ENCODE peak calls at places on chromosomes 3 and 15, in six cellular contexts. One of them, this sample, is unnamed.

GRCh38 chr3:128875556-128876120 is 3.8 kb upstream of the ACAD9 start:
- DNase-seq in SK-N-SH: peak
- DNase-seq in GM12878: no peak
- DNase-seq in HepG2: peak
- DNase-seq in HCT116: no peak
- DNase-seq in K562: peak
- DNase-seq in this sample: peak

GRCh38 chr3:117750674-117751073 is 1041.1 kb downstream of the TUSC7 start:
- DNase-seq in SK-N-SH: no peak
- DNase-seq in GM12878: no peak
- DNase-seq in HepG2: no peak
- DNase-seq in HCT116: no peak
- DNase-seq in K562: no peak
- DNase-seq in this sample: no peak

GRCh38 chr3:21109056-21109455 is 642.0 kb downstream of the ZNF385D start:
- DNase-seq in SK-N-SH: no peak
- DNase-seq in GM12878: no peak
- DNase-seq in HepG2: no peak
- DNase-seq in HCT116: no peak
- DNase-seq in K562: no peak
- DNase-seq in this sample: no peak

GRCh38 chr3:125433091-125433534 is 58.0 kb upstream of the ZNF148 start:
- DNase-seq in SK-N-SH: no peak
- DNase-seq in GM12878: no peak
- DNase-seq in HepG2: no peak
- DNase-seq in HCT116: no peak
- DNase-seq in K562: peak
- DNase-seq in this sample: no peak

GRCh38 chr3:713225-713624 is 379.6 kb upstream of the CNTN6 start:
- DNase-seq in SK-N-SH: no peak
- DNase-seq in GM12878: no peak
- DNase-seq in HepG2: no peak
- DNase-seq in HCT116: no peak
- DNase-seq in K562: no peak
- DNase-seq in this sample: no peak

GRCh38 chr15:43102181-43102580 is 3.7 kb downstream of the UBR1 start:
- DNase-seq in SK-N-SH: no peak
- DNase-seq in GM12878: no peak
- DNase-seq in HepG2: no peak
- DNase-seq in HCT116: no peak
- DNase-seq in K562: no peak
- DNase-seq in this sample: no peak

GRCh38 chr3:129087138-129087702 is 26.6 kb downstream of the GP9 start:
- DNase-seq in SK-N-SH: no peak
- DNase-seq in GM12878: no peak
- DNase-seq in HepG2: peak
- DNase-seq in HCT116: no peak
- DNase-seq in K562: no peak
- DNase-seq in this sample: peak

GRCh38 chr3:9161811-9162210 is 87.6 kb downstream of the SRGAP3 start:
- DNase-seq in SK-N-SH: no peak
- DNase-seq in GM12878: no peak
- DNase-seq in HepG2: no peak
- DNase-seq in HCT116: no peak
- DNase-seq in K562: no peak
- DNase-seq in this sample: no peak

GRCh38 chr3:158248261-158248660 is 138.4 kb downstream of the RSRC1 start:
- DNase-seq in SK-N-SH: no peak
- DNase-seq in GM12878: no peak
- DNase-seq in HepG2: no peak
- DNase-seq in HCT116: no peak
- DNase-seq in K562: no peak
- DNase-seq in this sample: no peak

GRCh38 chr15:36609793-36610192 is 30.4 kb downstream of the CDIN1 start:
- DNase-seq in SK-N-SH: no peak
- DNase-seq in GM12878: no peak
- DNase-seq in HepG2: no peak
- DNase-seq in HCT116: no peak
- DNase-seq in K562: no peak
- DNase-seq in this sample: no peak

GRCh38 chr15:29674661-29675533 is 147.4 kb downstream of the TJP1 start:
- DNase-seq in SK-N-SH: peak
- DNase-seq in GM12878: no peak
- DNase-seq in HepG2: peak
- DNase-seq in HCT116: no peak
- DNase-seq in K562: peak
- DNase-seq in this sample: peak

GRCh38 chr15:67023517-67024321 is 41.7 kb upstream of the SMAD3 start:
- DNase-seq in SK-N-SH: no peak
- DNase-seq in GM12878: no peak
- DNase-seq in HepG2: no peak
- DNase-seq in HCT116: no peak
- DNase-seq in K562: no peak
- DNase-seq in this sample: no peak

GRCh38 chr3:119973276-119973675 is 121.0 kb downstream of the GSK3B start:
- DNase-seq in SK-N-SH: peak
- DNase-seq in GM12878: no peak
- DNase-seq in HepG2: no peak
- DNase-seq in HCT116: no peak
- DNase-seq in K562: no peak
- DNase-seq in this sample: peak

GRCh38 chr15:36029606-36030005 is 483.6 kb upstream of the DPH6 start:
- DNase-seq in SK-N-SH: no peak
- DNase-seq in GM12878: no peak
- DNase-seq in HepG2: no peak
- DNase-seq in HCT116: no peak
- DNase-seq in K562: no peak
- DNase-seq in this sample: no peak

GRCh38 chr3:134754768-134755559 is 40.1 kb upstream of the EPHB1 start:
- DNase-seq in SK-N-SH: peak
- DNase-seq in GM12878: no peak
- DNase-seq in HepG2: peak
- DNase-seq in HCT116: peak
- DNase-seq in K562: peak
- DNase-seq in this sample: peak

GRCh38 chr3:107217161-107217560 is 160.1 kb upstream of the CCDC54 start:
- DNase-seq in SK-N-SH: no peak
- DNase-seq in GM12878: no peak
- DNase-seq in HepG2: no peak
- DNase-seq in HCT116: peak
- DNase-seq in K562: no peak
- DNase-seq in this sample: no peak

GRCh38 chr15:38349251-38349650 is 96.6 kb downstream of the SPRED1 start:
- DNase-seq in SK-N-SH: no peak
- DNase-seq in GM12878: no peak
- DNase-seq in HepG2: no peak
- DNase-seq in HCT116: no peak
- DNase-seq in K562: no peak
- DNase-seq in this sample: no peak

GRCh38 chr3:71050521-71051258 is 532.8 kb downstream of the FOXP1 start:
- DNase-seq in SK-N-SH: no peak
- DNase-seq in GM12878: no peak
- DNase-seq in HepG2: peak
- DNase-seq in HCT116: no peak
- DNase-seq in K562: peak
- DNase-seq in this sample: no peak

GRCh38 chr3:67864587-67865183 is 210.3 kb upstream of the SUCLG2 start:
- DNase-seq in SK-N-SH: no peak
- DNase-seq in GM12878: no peak
- DNase-seq in HepG2: no peak
- DNase-seq in HCT116: no peak
- DNase-seq in K562: no peak
- DNase-seq in this sample: no peak

GRCh38 chr15:40891810-40892448 is 2.3 kb upstream of the VPS18 start:
- DNase-seq in SK-N-SH: peak
- DNase-seq in GM12878: no peak
- DNase-seq in HepG2: peak
- DNase-seq in HCT116: peak
- DNase-seq in K562: peak
- DNase-seq in this sample: peak

GRCh38 chr3:159634414-159634813 is 354.2 kb upstream of the IL12A start:
- DNase-seq in SK-N-SH: no peak
- DNase-seq in GM12878: no peak
- DNase-seq in HepG2: no peak
- DNase-seq in HCT116: no peak
- DNase-seq in K562: no peak
- DNase-seq in this sample: no peak

GRCh38 chr3:168991813-168992212 is 671.7 kb downstream of the MECOM start:
- DNase-seq in SK-N-SH: no peak
- DNase-seq in GM12878: no peak
- DNase-seq in HepG2: no peak
- DNase-seq in HCT116: no peak
- DNase-seq in K562: no peak
- DNase-seq in this sample: no peak

GRCh38 chr15:89367485-89368451 is 33.1 kb upstream of the POLG start:
- DNase-seq in SK-N-SH: peak
- DNase-seq in GM12878: no peak
- DNase-seq in HepG2: no peak
- DNase-seq in HCT116: no peak
- DNase-seq in K562: peak
- DNase-seq in this sample: no peak

GRCh38 chr15:74790080-74790916 is 8.4 kb downstream of the CSK start:
- DNase-seq in SK-N-SH: peak
- DNase-seq in GM12878: no peak
- DNase-seq in HepG2: no peak
- DNase-seq in HCT116: no peak
- DNase-seq in K562: no peak
- DNase-seq in this sample: no peak

GRCh38 chr3:29065211-29065785 is 215.6 kb upstream of the RBMS3 start:
- DNase-seq in SK-N-SH: peak
- DNase-seq in GM12878: no peak
- DNase-seq in HepG2: no peak
- DNase-seq in HCT116: no peak
- DNase-seq in K562: no peak
- DNase-seq in this sample: peak
- TF ChIP-seq JUND in SK-N-SH: peak
- TF ChIP-seq JUND in GM12878: no peak
- TF ChIP-seq JUND in HepG2: no peak
- TF ChIP-seq JUND in HCT116: no peak
- TF ChIP-seq JUND in K562: no peak
- TF ChIP-seq JUND in this sample: no peak

GRCh38 chr3:48038971-48039481 is 22.8 kb upstream of the MAP4 start:
- DNase-seq in SK-N-SH: no peak
- DNase-seq in GM12878: no peak
- DNase-seq in HepG2: peak
- DNase-seq in HCT116: no peak
- DNase-seq in K562: no peak
- DNase-seq in this sample: no peak

GRCh38 chr3:48030188-48030587 is 14.0 kb upstream of the MAP4 start:
- DNase-seq in SK-N-SH: no peak
- DNase-seq in GM12878: no peak
- DNase-seq in HepG2: no peak
- DNase-seq in HCT116: no peak
- DNase-seq in K562: no peak
- DNase-seq in this sample: no peak

GRCh38 chr3:48039487-48040190 is 23.4 kb upstream of the MAP4 start:
- DNase-seq in SK-N-SH: no peak
- DNase-seq in GM12878: no peak
- DNase-seq in HepG2: peak
- DNase-seq in HCT116: peak
- DNase-seq in K562: no peak
- DNase-seq in this sample: no peak

DNA sequence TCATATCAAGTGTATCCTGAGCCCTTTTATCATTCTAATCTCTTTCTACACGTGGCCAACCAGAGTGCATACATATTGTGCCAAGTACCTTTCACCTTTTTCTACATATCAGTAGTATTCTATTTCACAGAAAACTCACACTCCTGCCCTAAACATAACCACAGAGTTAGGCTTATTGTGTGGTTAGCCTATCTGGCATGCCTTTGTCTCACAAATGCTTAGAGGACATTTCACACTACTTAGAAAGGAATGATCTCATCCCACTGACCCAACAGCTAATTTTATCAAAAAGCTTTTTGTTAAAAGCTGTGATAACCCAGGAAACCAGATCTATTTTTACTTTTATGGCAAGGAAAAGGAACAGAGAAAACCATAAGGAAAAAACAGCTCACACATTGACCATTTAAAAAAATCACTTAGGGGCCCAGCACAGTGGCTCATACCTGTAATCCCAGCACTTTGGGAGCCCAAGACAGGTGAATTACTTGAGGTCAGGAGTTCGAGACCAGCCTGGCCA is 17.8 kb upstream of the MAP4 start:
- DNase-seq in SK-N-SH: peak
- DNase-seq in GM12878: no peak
- DNase-seq in HepG2: peak
- DNase-seq in HCT116: peak
- DNase-seq in K562: no peak
- DNase-seq in this sample: no peak
- TF ChIP-seq JUND in SK-N-SH: peak
- TF ChIP-seq JUND in GM12878: no peak
- TF ChIP-seq JUND in HepG2: no peak
- TF ChIP-seq JUND in HCT116: peak
- TF ChIP-seq JUND in K562: peak
- TF ChIP-seq JUND in this sample: no peak

GRCh38 chr3:76699846-76700245 is 340.1 kb upstream of the ROBO2 start:
- DNase-seq in SK-N-SH: no peak
- DNase-seq in GM12878: no peak
- DNase-seq in HepG2: no peak
- DNase-seq in HCT116: no peak
- DNase-seq in K562: no peak
- DNase-seq in this sample: no peak

GRCh38 chr3:76698136-76698535 is 341.8 kb upstream of the ROBO2 start:
- DNase-seq in SK-N-SH: no peak
- DNase-seq in GM12878: no peak
- DNase-seq in HepG2: no peak
- DNase-seq in HCT116: no peak
- DNase-seq in K562: no peak
- DNase-seq in this sample: no peak

GRCh38 chr3:76702676-76703075 is 337.2 kb upstream of the ROBO2 start:
- DNase-seq in SK-N-SH: no peak
- DNase-seq in GM12878: no peak
- DNase-seq in HepG2: no peak
- DNase-seq in HCT116: no peak
- DNase-seq in K562: no peak
- DNase-seq in this sample: no peak

GRCh38 chr3:76700323-76700722 is 339.6 kb upstream of the ROBO2 start:
- DNase-seq in SK-N-SH: no peak
- DNase-seq in GM12878: no peak
- DNase-seq in HepG2: no peak
- DNase-seq in HCT116: no peak
- DNase-seq in K562: no peak
- DNase-seq in this sample: no peak
- TF ChIP-seq JUND in SK-N-SH: no peak
- TF ChIP-seq JUND in GM12878: no peak
- TF ChIP-seq JUND in HepG2: no peak
- TF ChIP-seq JUND in HCT116: no peak
- TF ChIP-seq JUND in K562: no peak
- TF ChIP-seq JUND in this sample: no peak

DNA sequence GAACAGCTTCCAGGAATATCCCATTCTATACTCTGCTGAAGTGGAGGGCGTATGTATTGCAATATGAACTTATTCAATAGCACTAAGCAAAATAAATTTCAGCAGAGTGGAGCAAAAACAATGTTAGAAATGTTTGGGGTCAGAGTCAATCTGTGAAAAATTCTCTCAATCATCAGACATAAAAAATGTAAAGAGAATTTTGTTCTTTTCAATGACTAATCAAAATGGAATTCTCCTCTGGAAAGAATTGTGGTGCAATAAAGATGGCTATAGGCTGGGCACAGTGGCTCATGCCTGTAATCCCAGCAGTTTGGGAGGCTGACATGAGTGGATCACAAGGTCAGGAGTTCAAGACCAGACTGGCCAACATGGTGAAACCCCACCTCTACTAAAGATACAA is 84.6 kb downstream of the NCEH1 start:
- DNase-seq in SK-N-SH: no peak
- DNase-seq in GM12878: no peak
- DNase-seq in HepG2: no peak
- DNase-seq in HCT116: no peak
- DNase-seq in K562: no peak
- DNase-seq in this sample: no peak
- TF ChIP-seq JUND in SK-N-SH: no peak
- TF ChIP-seq JUND in GM12878: no peak
- TF ChIP-seq JUND in HepG2: no peak
- TF ChIP-seq JUND in HCT116: no peak
- TF ChIP-seq JUND in K562: no peak
- TF ChIP-seq JUND in this sample: no peak